ENCODE peak calls at places on chromosomes 11 and 22, in seven cellular contexts. F is hypothalamus, Q is kidney tubule cell, Y is AG04450, V is Ammon's horn, S is type B pancreatic cell, M is M059J. K is an unnamed sample.

GRCh38 chr11:125315088-125315740 is 150.7 kb downstream of the PKNOX2 start:
- DNase-seq in Y (no peak), Q (no peak), M (no peak), S (no peak), V (no peak), F (no peak), K (peak)

GRCh38 chr11:82980947-82981346 is 79.4 kb downstream of the DDIAS start:
- DNase-seq in Q (no peak), S (no peak), M (no peak), F (no peak), Y (no peak), V (no peak), K (no peak)

GRCh38 chr11:45811571-45812290 is 6.8 kb downstream of the SLC35C1 start:
- DNase-seq in F (no peak), Q (no peak), M (no peak), V (no peak), S (no peak), Y (no peak), K (no peak)

GRCh38 chr22:22909605-22910271 is 22.1 kb downstream of the IGLL5 start:
- DNase-seq in M (no peak), V (no peak), S (no peak), Q (no peak), Y (no peak), F (no peak), K (no peak)

GRCh38 chr11:72353861-72354260 is 80.5 kb downstream of the CLPB start:
- DNase-seq in S (no peak), Q (peak), F (no peak), V (no peak), M (peak), Y (no peak), K (no peak)

GRCh38 chr11:86101493-86101892 is 32.6 kb upstream of the PICALM start:
- DNase-seq in Q (peak), Y (no peak), S (no peak), M (peak), V (no peak), F (no peak), K (no peak)

GRCh38 chr11:11985016-11985715 is 23.3 kb downstream of the DKK3 start:
- DNase-seq in Q (peak), Y (no peak), V (no peak), F (no peak), S (no peak), M (peak), K (no peak)

GRCh38 chr11:660681-661444 is 23.8 kb downstream of the DRD4 start:
- DNase-seq in V (no peak), S (no peak), Y (no peak), F (no peak), M (no peak), Q (no peak), K (no peak)

GRCh38 chr11:65680192-65680743 is 17.6 kb upstream of the RELA start:
- DNase-seq in S (no peak), Y (no peak), Q (no peak), M (no peak), F (no peak), V (no peak), K (no peak)

GRCh38 chr11:32006799-32007388 is 84.0 kb upstream of the RCN1 start:
- DNase-seq in S (no peak), Q (peak), M (peak), F (no peak), Y (peak), V (peak), K (no peak)